ENCODE peak calls at places on chromosomes 7 and 10, in eight cellular contexts. One of them, this sample, is unnamed.

GRCh38 chr7:33849004-33849403 is 56.3 kb upstream of the BMPER start:
- DNase-seq in adrenal gland: no peak
- DNase-seq in bronchial epithelial cell: no peak
- DNase-seq in lung: no peak
- DNase-seq in brain microvascular endothelial cell: no peak
- DNase-seq in naive thymus-derived CD4-positive, alpha-beta T cell: no peak
- DNase-seq in GM23248: peak
- DNase-seq in Karpas-422: no peak
- DNase-seq in this sample: no peak

GRCh38 chr7:104005197-104005596 is 15.7 kb upstream of the RELN start:
- DNase-seq in adrenal gland: no peak
- DNase-seq in bronchial epithelial cell: no peak
- DNase-seq in lung: no peak
- DNase-seq in brain microvascular endothelial cell: peak
- DNase-seq in naive thymus-derived CD4-positive, alpha-beta T cell: no peak
- DNase-seq in GM23248: no peak
- DNase-seq in Karpas-422: no peak
- DNase-seq in this sample: no peak

GRCh38 chr7:157010588-157011332 is at the start of gene MNX1:
- DNase-seq in adrenal gland: peak
- DNase-seq in bronchial epithelial cell: peak
- DNase-seq in lung: peak
- DNase-seq in brain microvascular endothelial cell: no peak
- DNase-seq in naive thymus-derived CD4-positive, alpha-beta T cell: peak
- DNase-seq in GM23248: no peak
- DNase-seq in Karpas-422: peak
- DNase-seq in this sample: peak

GRCh38 chr7:48250441-48250951 is 79.2 kb downstream of the ABCA13 start:
- DNase-seq in adrenal gland: peak
- DNase-seq in bronchial epithelial cell: peak
- DNase-seq in lung: no peak
- DNase-seq in brain microvascular endothelial cell: peak
- DNase-seq in naive thymus-derived CD4-positive, alpha-beta T cell: no peak
- DNase-seq in GM23248: peak
- DNase-seq in Karpas-422: no peak
- DNase-seq in this sample: peak

GRCh38 chr10:74888947-74889661 is 62.7 kb downstream of the KAT6B start:
- DNase-seq in adrenal gland: no peak
- DNase-seq in bronchial epithelial cell: no peak
- DNase-seq in lung: no peak
- DNase-seq in brain microvascular endothelial cell: no peak
- DNase-seq in naive thymus-derived CD4-positive, alpha-beta T cell: no peak
- DNase-seq in GM23248: peak
- DNase-seq in Karpas-422: peak
- DNase-seq in this sample: no peak

GRCh38 chr7:74138334-74138867 is 35.8 kb upstream of the EIF4H start:
- DNase-seq in adrenal gland: no peak
- DNase-seq in bronchial epithelial cell: no peak
- DNase-seq in lung: no peak
- DNase-seq in brain microvascular endothelial cell: no peak
- DNase-seq in naive thymus-derived CD4-positive, alpha-beta T cell: no peak
- DNase-seq in GM23248: no peak
- DNase-seq in Karpas-422: no peak
- DNase-seq in this sample: peak

GRCh38 chr7:30164567-30164966 is 29.8 kb downstream of the MTURN start:
- DNase-seq in adrenal gland: no peak
- DNase-seq in bronchial epithelial cell: peak
- DNase-seq in lung: no peak
- DNase-seq in brain microvascular endothelial cell: peak
- DNase-seq in naive thymus-derived CD4-positive, alpha-beta T cell: no peak
- DNase-seq in GM23248: peak
- DNase-seq in Karpas-422: peak
- DNase-seq in this sample: peak

GRCh38 chr10:48419714-48420113 is 113.2 kb downstream of the MAPK8 start:
- DNase-seq in adrenal gland: no peak
- DNase-seq in bronchial epithelial cell: no peak
- DNase-seq in lung: no peak
- DNase-seq in brain microvascular endothelial cell: no peak
- DNase-seq in naive thymus-derived CD4-positive, alpha-beta T cell: no peak
- DNase-seq in GM23248: no peak
- DNase-seq in Karpas-422: no peak
- DNase-seq in this sample: no peak

GRCh38 chr10:86291616-86292340 is 74.8 kb downstream of the GRID1 start:
- DNase-seq in adrenal gland: peak
- DNase-seq in bronchial epithelial cell: no peak
- DNase-seq in lung: peak
- DNase-seq in brain microvascular endothelial cell: no peak
- DNase-seq in naive thymus-derived CD4-positive, alpha-beta T cell: no peak
- DNase-seq in GM23248: no peak
- DNase-seq in Karpas-422: no peak
- DNase-seq in this sample: no peak

GRCh38 chr7:38369816-38370493 is 96.5 kb upstream of the TARP start:
- DNase-seq in adrenal gland: peak
- DNase-seq in bronchial epithelial cell: peak
- DNase-seq in lung: peak
- DNase-seq in brain microvascular endothelial cell: peak
- DNase-seq in naive thymus-derived CD4-positive, alpha-beta T cell: peak
- DNase-seq in GM23248: peak
- DNase-seq in Karpas-422: peak
- DNase-seq in this sample: peak

GRCh38 chr7:88191911-88192310 is 27.9 kb downstream of the SRI start:
- DNase-seq in adrenal gland: no peak
- DNase-seq in bronchial epithelial cell: no peak
- DNase-seq in lung: no peak
- DNase-seq in brain microvascular endothelial cell: no peak
- DNase-seq in naive thymus-derived CD4-positive, alpha-beta T cell: no peak
- DNase-seq in GM23248: no peak
- DNase-seq in Karpas-422: peak
- DNase-seq in this sample: no peak

GRCh38 chr7:72925546-72926120 is 738 bp downstream of the POM121 start:
- DNase-seq in adrenal gland: no peak
- DNase-seq in bronchial epithelial cell: no peak
- DNase-seq in lung: no peak
- DNase-seq in brain microvascular endothelial cell: no peak
- DNase-seq in naive thymus-derived CD4-positive, alpha-beta T cell: no peak
- DNase-seq in GM23248: peak
- DNase-seq in Karpas-422: peak
- DNase-seq in this sample: no peak

DNA sequence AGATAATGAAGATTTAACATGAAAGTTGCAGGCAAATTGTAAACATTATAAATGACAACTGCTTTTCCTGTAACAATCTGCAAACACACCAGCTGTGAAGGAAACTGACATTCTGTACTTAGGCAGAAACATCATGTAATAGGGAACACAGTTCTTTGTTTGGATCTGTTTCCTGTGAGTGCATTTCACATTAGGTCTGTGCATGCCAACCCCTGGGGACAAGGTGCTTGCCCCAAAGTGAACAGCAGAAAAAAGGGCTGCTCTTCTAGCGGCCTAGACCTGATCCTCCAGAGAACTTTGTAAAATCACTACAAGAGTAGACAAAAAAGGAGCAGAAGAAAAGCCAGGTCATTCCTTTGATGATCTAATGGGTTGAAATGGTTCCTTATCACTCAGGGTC is 249.5 kb downstream of the CREB5 start:
- DNase-seq in adrenal gland: no peak
- DNase-seq in bronchial epithelial cell: no peak
- DNase-seq in lung: no peak
- DNase-seq in brain microvascular endothelial cell: no peak
- DNase-seq in naive thymus-derived CD4-positive, alpha-beta T cell: no peak
- DNase-seq in GM23248: no peak
- DNase-seq in Karpas-422: no peak
- DNase-seq in this sample: no peak
- H3K4me3 ChIP-seq in adrenal gland: no peak
- H3K4me3 ChIP-seq in bronchial epithelial cell: no peak
- H3K4me3 ChIP-seq in lung: no peak
- H3K4me3 ChIP-seq in brain microvascular endothelial cell: no peak
- H3K4me3 ChIP-seq in naive thymus-derived CD4-positive, alpha-beta T cell: no peak
- H3K4me3 ChIP-seq in GM23248: no peak
- H3K4me3 ChIP-seq in Karpas-422: no peak
- H3K4me3 ChIP-seq in this sample: no peak

GRCh38 chr7:111238891-111239290 is 148.0 kb downstream of the LRRN3 start:
- DNase-seq in adrenal gland: no peak
- DNase-seq in bronchial epithelial cell: no peak
- DNase-seq in lung: no peak
- DNase-seq in brain microvascular endothelial cell: no peak
- DNase-seq in naive thymus-derived CD4-positive, alpha-beta T cell: no peak
- DNase-seq in GM23248: peak
- DNase-seq in Karpas-422: no peak
- DNase-seq in this sample: no peak
- H3K4me3 ChIP-seq in adrenal gland: no peak
- H3K4me3 ChIP-seq in bronchial epithelial cell: no peak
- H3K4me3 ChIP-seq in lung: no peak
- H3K4me3 ChIP-seq in brain microvascular endothelial cell: no peak
- H3K4me3 ChIP-seq in naive thymus-derived CD4-positive, alpha-beta T cell: no peak
- H3K4me3 ChIP-seq in GM23248: peak
- H3K4me3 ChIP-seq in Karpas-422: no peak
- H3K4me3 ChIP-seq in this sample: no peak

GRCh38 chr7:45156516-45157272 is 897 bp upstream of the RAMP3 start:
- DNase-seq in adrenal gland: no peak
- DNase-seq in bronchial epithelial cell: no peak
- DNase-seq in lung: no peak
- DNase-seq in brain microvascular endothelial cell: no peak
- DNase-seq in naive thymus-derived CD4-positive, alpha-beta T cell: no peak
- DNase-seq in GM23248: no peak
- DNase-seq in Karpas-422: no peak
- DNase-seq in this sample: no peak

GRCh38 chr7:45157286-45157652 is 322 bp upstream of the RAMP3 start:
- DNase-seq in adrenal gland: no peak
- DNase-seq in bronchial epithelial cell: no peak
- DNase-seq in lung: no peak
- DNase-seq in brain microvascular endothelial cell: no peak
- DNase-seq in naive thymus-derived CD4-positive, alpha-beta T cell: no peak
- DNase-seq in GM23248: no peak
- DNase-seq in Karpas-422: no peak
- DNase-seq in this sample: no peak

GRCh38 chr7:45155941-45156340 is 1.6 kb upstream of the RAMP3 start:
- DNase-seq in adrenal gland: no peak
- DNase-seq in bronchial epithelial cell: no peak
- DNase-seq in lung: no peak
- DNase-seq in brain microvascular endothelial cell: no peak
- DNase-seq in naive thymus-derived CD4-positive, alpha-beta T cell: no peak
- DNase-seq in GM23248: no peak
- DNase-seq in Karpas-422: no peak
- DNase-seq in this sample: no peak

GRCh38 chr7:45159296-45159695 is 1.7 kb downstream of the RAMP3 start:
- DNase-seq in adrenal gland: no peak
- DNase-seq in bronchial epithelial cell: no peak
- DNase-seq in lung: no peak
- DNase-seq in brain microvascular endothelial cell: no peak
- DNase-seq in naive thymus-derived CD4-positive, alpha-beta T cell: no peak
- DNase-seq in GM23248: no peak
- DNase-seq in Karpas-422: no peak
- DNase-seq in this sample: no peak

DNA sequence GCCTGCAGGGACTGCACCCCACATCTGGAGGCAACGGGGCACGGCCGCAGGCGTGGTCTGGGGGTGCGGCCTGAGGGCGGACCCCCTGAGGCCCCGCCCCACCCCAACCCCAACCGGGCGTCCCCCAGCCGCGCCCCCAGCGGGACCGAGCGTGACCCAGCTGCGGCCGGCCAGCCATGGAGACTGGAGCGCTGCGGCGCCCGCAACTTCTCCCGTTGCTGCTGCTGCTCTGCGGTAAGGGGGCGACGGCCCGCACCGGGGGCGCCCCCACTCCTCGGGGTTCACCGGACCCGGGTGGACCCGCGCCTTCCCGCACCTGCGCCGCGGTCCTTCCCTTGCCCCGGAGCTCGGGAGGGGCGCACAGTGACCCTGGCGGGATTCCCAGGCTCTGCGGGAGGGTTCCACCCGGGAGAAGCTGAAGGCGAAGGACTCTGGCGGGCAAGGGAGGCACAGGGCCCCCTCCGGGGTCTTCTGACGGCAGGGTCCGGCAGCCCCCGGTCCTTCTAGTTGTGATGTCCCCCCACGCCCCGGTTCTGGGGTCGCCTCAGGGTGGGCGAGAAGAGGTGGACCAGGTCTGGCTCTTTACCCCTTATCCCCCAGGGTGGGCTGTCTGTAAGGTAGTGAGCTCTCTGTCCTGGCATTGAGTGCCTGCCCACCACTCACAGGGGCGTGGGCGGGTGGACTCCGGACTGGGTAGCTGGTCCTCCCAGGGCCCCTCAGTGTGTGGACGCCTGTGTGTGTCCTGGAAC is at the start of gene RAMP3:
- DNase-seq in adrenal gland: no peak
- DNase-seq in bronchial epithelial cell: no peak
- DNase-seq in lung: no peak
- DNase-seq in brain microvascular endothelial cell: no peak
- DNase-seq in naive thymus-derived CD4-positive, alpha-beta T cell: no peak
- DNase-seq in GM23248: peak
- DNase-seq in Karpas-422: no peak
- DNase-seq in this sample: no peak
- H3K4me3 ChIP-seq in adrenal gland: no peak
- H3K4me3 ChIP-seq in bronchial epithelial cell: no peak
- H3K4me3 ChIP-seq in lung: peak
- H3K4me3 ChIP-seq in brain microvascular endothelial cell: no peak
- H3K4me3 ChIP-seq in naive thymus-derived CD4-positive, alpha-beta T cell: no peak
- H3K4me3 ChIP-seq in GM23248: no peak
- H3K4me3 ChIP-seq in Karpas-422: no peak
- H3K4me3 ChIP-seq in this sample: no peak

GRCh38 chr10:15351099-15351820 is 19.8 kb downstream of the FAM171A1 start:
- DNase-seq in adrenal gland: no peak
- DNase-seq in bronchial epithelial cell: no peak
- DNase-seq in lung: no peak
- DNase-seq in brain microvascular endothelial cell: no peak
- DNase-seq in naive thymus-derived CD4-positive, alpha-beta T cell: no peak
- DNase-seq in GM23248: no peak
- DNase-seq in Karpas-422: no peak
- DNase-seq in this sample: no peak

GRCh38 chr10:15346440-15347141 is 24.5 kb downstream of the FAM171A1 start:
- DNase-seq in adrenal gland: no peak
- DNase-seq in bronchial epithelial cell: no peak
- DNase-seq in lung: no peak
- DNase-seq in brain microvascular endothelial cell: peak
- DNase-seq in naive thymus-derived CD4-positive, alpha-beta T cell: no peak
- DNase-seq in GM23248: peak
- DNase-seq in Karpas-422: no peak
- DNase-seq in this sample: peak

GRCh38 chr10:15347205-15347604 is 23.9 kb downstream of the FAM171A1 start:
- DNase-seq in adrenal gland: no peak
- DNase-seq in bronchial epithelial cell: no peak
- DNase-seq in lung: no peak
- DNase-seq in brain microvascular endothelial cell: no peak
- DNase-seq in naive thymus-derived CD4-positive, alpha-beta T cell: no peak
- DNase-seq in GM23248: no peak
- DNase-seq in Karpas-422: no peak
- DNase-seq in this sample: no peak

GRCh38 chr10:15348579-15348978 is 22.5 kb downstream of the FAM171A1 start:
- DNase-seq in adrenal gland: no peak
- DNase-seq in bronchial epithelial cell: no peak
- DNase-seq in lung: no peak
- DNase-seq in brain microvascular endothelial cell: no peak
- DNase-seq in naive thymus-derived CD4-positive, alpha-beta T cell: no peak
- DNase-seq in GM23248: peak
- DNase-seq in Karpas-422: no peak
- DNase-seq in this sample: no peak

DNA sequence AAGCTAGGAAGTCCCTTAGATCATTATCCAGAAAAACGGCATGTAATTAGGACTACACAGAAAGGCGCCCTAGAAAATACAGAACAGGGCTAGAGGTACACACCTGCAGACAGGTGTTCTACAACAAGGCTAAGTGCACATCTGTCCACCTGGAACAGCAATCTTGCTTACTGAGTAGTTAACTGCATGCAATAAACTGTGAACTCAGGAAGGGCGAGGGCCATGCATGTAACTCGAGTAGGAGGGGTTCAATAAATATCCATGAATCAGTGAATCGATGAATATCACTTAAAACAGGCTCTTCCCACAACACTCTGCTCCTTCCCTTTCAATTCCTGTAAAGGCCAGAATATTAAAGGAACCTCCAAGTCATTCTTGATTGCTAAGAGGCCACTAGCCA is 22.0 kb downstream of the FAM171A1 start:
- DNase-seq in adrenal gland: no peak
- DNase-seq in bronchial epithelial cell: no peak
- DNase-seq in lung: no peak
- DNase-seq in brain microvascular endothelial cell: no peak
- DNase-seq in naive thymus-derived CD4-positive, alpha-beta T cell: no peak
- DNase-seq in GM23248: no peak
- DNase-seq in Karpas-422: no peak
- DNase-seq in this sample: no peak
- H3K4me3 ChIP-seq in adrenal gland: no peak
- H3K4me3 ChIP-seq in bronchial epithelial cell: no peak
- H3K4me3 ChIP-seq in lung: no peak
- H3K4me3 ChIP-seq in brain microvascular endothelial cell: no peak
- H3K4me3 ChIP-seq in naive thymus-derived CD4-positive, alpha-beta T cell: no peak
- H3K4me3 ChIP-seq in GM23248: peak
- H3K4me3 ChIP-seq in Karpas-422: no peak
- H3K4me3 ChIP-seq in this sample: no peak

This sample was measured in HAP-1.